ENCODE peak calls at places on chromosome 12, in five cellular contexts. Z is Peyer's patch, O is PC-3, G is adrenal gland, F is H7. K is an unnamed sample. For H3K36me3 and H3K27me3, the result is how much of the 10 kb centered on the place peaks cover.

GRCh38 chr12:51905507-51906438 is 1.5 kb upstream of the ACVRL1 start:
- DNase-seq in Z (peak), O (no peak), G (peak), F (no peak), K (peak)

GRCh38 chr12:34363050-34363673 is 340.9 kb downstream of the ALG10 start:
- DNase-seq in Z (no peak), O (peak), G (no peak), F (no peak), K (no peak)

GRCh38 chr12:122979908-122980191 is 631 bp upstream of the ARL6IP4 start:
- DNase-seq in Z (no peak), O (no peak), G (no peak), F (no peak), K (no peak)

GRCh38 chr12:56518570-56518969 is 3.0 kb upstream of the RBMS2 start:
- DNase-seq in Z (no peak), O (peak), G (no peak), F (no peak), K (no peak)

GRCh38 chr12:122882908-122883563 is 12.9 kb downstream of the VPS37B start:
- DNase-seq in Z (no peak), O (no peak), G (no peak), F (no peak), K (no peak)

GRCh38 chr12:46332260-46332659 is 40.3 kb downstream of the SLC38A2 start:
- DNase-seq in Z (no peak), O (peak), G (no peak), F (no peak), K (peak)

GRCh38 chr12:129635003-129635685 is 268.7 kb downstream of the TMEM132D start:
- DNase-seq in Z (no peak), O (no peak), G (no peak), F (no peak), K (no peak)

GRCh38 chr12:130945793-130946492 is 7.8 kb upstream of the ADGRD1 start:
- DNase-seq in Z (no peak), O (no peak), G (no peak), F (no peak), K (no peak)

GRCh38 chr12:15982471-15982870 is 71.3 kb downstream of the DERA start:
- DNase-seq in Z (no peak), O (peak), G (no peak), F (peak), K (peak)

GRCh38 chr12:25715147-25715546 is 162.1 kb upstream of the LMNTD1 start:
- DNase-seq in Z (no peak), O (no peak), G (no peak), F (no peak), K (no peak)

GRCh38 chr12:15201456-15201855 is 19.8 kb downstream of the RERG start:
- DNase-seq in Z (no peak), O (no peak), G (no peak), F (no peak), K (no peak)

GRCh38 chr12:127060310-127060847 is 1206.6 kb upstream of the TMEM132C start:
- DNase-seq in Z (no peak), O (peak), G (no peak), F (peak), K (no peak)

GRCh38 chr12:55142896-55143870 is 17.0 kb downstream of the OR9K2 start:
- DNase-seq in Z (peak), O (peak), G (peak), F (peak), K (peak)

GRCh38 chr12:11724888-11725310 is 75.4 kb downstream of the ETV6 start:
- DNase-seq in Z (no peak), O (no peak), G (no peak), F (no peak), K (no peak)

GRCh38 chr12:25699454-25699853 is 146.4 kb upstream of the LMNTD1 start:
- DNase-seq in Z (no peak), O (no peak), G (no peak), F (no peak), K (no peak)

GRCh38 chr12:81866081-81866480 is 106.9 kb upstream of the PPFIA2 start:
- DNase-seq in Z (no peak), O (no peak), G (no peak), F (no peak), K (no peak)

GRCh38 chr12:1197264-1198018 is 206.4 kb downstream of the ERC1 start:
- DNase-seq in Z (no peak), O (peak), G (no peak), F (no peak), K (no peak)

GRCh38 chr12:52878507-52879393 is 26.1 kb downstream of the KRT8 start:
- DNase-seq in Z (no peak), O (no peak), G (no peak), F (no peak), K (no peak)

DNA sequence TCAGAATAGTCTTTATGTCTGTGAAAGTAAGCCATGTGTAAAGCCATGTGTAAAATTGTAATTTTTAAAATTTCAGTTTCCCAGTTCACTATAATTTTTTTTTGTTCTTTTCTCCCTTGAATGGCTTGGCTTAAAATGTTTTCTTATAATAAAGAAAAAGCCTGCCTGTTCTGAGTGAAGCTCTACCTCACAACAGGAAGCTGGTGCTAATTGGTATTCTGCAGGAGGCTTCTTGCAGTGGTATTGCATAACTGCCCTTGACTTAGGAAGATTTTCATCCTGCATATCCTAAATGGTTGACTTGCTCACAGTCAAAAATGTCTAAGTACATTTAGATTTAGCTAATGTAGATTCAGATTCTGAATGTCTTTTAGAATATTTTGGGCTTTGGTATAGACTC is 49.5 kb downstream of the ATP2A2 start:
- DNase-seq in Z (no peak), O (no peak), G (no peak), F (no peak), K (no peak)
- H3K36me3 ChIP-seq in Z (under half), O (half or more), G (under half), F (under half), K (half or more)

DNA sequence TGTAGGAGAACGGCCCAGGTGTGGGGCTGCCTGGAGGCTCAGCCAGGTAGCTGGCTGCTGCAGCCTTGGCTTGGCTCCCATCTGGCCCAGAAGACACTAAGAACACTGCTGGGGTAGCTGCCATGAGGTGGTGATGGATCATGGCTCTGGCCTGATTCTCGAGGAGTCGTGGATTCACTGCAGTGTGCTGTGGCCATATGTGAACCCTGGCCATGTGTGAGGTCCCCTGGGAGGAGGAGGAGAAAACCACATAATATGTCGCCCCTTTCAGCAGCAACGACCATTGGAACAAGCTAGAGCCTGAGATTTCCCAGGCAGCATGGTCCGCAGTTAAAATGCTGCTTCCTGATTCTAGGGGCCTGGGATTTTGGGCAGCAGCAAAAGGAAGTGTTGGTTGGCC is 4.0 kb upstream of the PRMT8 start:
- DNase-seq in Z (no peak), O (no peak), G (no peak), F (no peak), K (no peak)
- H3K27me3 ChIP-seq in Z (under half), O (half or more), G (under half), F (under half), K (under half)

DNA sequence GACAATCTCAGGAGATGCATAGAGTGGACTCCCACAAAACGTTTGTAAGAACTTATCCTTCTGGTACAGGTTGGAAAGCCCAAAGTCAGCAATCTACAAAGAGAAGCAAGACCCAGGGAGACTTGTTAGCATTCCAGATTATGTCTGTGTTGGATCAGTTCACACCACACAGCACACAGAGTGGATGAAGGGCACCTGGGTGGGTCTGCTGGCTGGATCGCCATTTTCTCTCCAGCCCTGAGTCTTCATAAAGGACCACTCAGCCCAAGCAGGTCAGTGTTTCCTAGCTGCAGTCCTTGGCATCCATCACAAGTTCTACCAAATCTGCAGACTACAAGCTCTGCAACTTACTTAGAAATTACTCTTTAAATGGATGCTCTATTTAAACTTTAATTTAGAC is 66.0 kb downstream of the NUAK1 start:
- DNase-seq in Z (no peak), O (no peak), G (no peak), F (no peak), K (no peak)
- H3K36me3 ChIP-seq in Z (under half), O (under half), G (under half), F (under half), K (under half)

GRCh38 chr12:119592232-119592631 is 1.3 kb upstream of the TMEM233 start:
- DNase-seq in Z (no peak), O (peak), G (no peak), F (no peak), K (no peak)

GRCh38 chr12:119589634-119590033 is 3.9 kb upstream of the TMEM233 start:
- DNase-seq in Z (no peak), O (no peak), G (no peak), F (no peak), K (no peak)

GRCh38 chr12:119594772-119595445 is 1.3 kb downstream of the TMEM233 start:
- DNase-seq in Z (no peak), O (no peak), G (no peak), F (peak), K (peak)

GRCh38 chr12:119594399-119594730 is 791 bp downstream of the TMEM233 start:
- DNase-seq in Z (no peak), O (no peak), G (no peak), F (no peak), K (no peak)

GRCh38 chr12:119593578-119594398 is at the start of gene TMEM233:
- DNase-seq in Z (no peak), O (no peak), G (no peak), F (peak), K (peak)
- H3K27me3 ChIP-seq in Z (under half), O (half or more), G (under half), F (under half), K (under half)

GRCh38 chr12:112087055-112087850 is 21.3 kb downstream of the NAA25 start:
- DNase-seq in Z (no peak), O (no peak), G (no peak), F (no peak), K (no peak)
- H3K36me3 ChIP-seq in Z (under half), O (half or more), G (under half), F (under half), K (half or more)

GRCh38 chr12:106582661-106583577 is at the start of gene RFX4:
- DNase-seq in Z (no peak), O (no peak), G (no peak), F (peak), K (no peak)

GRCh38 chr12:106585237-106585834 is 2.5 kb downstream of the RFX4 start:
- DNase-seq in Z (no peak), O (no peak), G (no peak), F (peak), K (no peak)

GRCh38 chr12:106584104-106585064 is 1.6 kb downstream of the RFX4 start:
- DNase-seq in Z (no peak), O (no peak), G (no peak), F (peak), K (no peak)

GRCh38 chr12:106582264-106582591 is 576 bp upstream of the RFX4 start:
- DNase-seq in Z (no peak), O (no peak), G (no peak), F (peak), K (no peak)

GRCh38 chr12:106583578-106584103 is 837 bp downstream of the RFX4 start:
- DNase-seq in Z (no peak), O (no peak), G (no peak), F (peak), K (no peak)
- H3K27me3 ChIP-seq in Z (under half), O (half or more), G (half or more), F (half or more), K (under half)

K was measured in SJCRH30.